ENCODE peak calls at places on chromosomes 2 and 18, in nine cellular contexts. J is HCT116; A is adrenal gland; N is T-helper 1 cell; Q is GM23248; Z is Right ventricle myocardium inferior; X is NCI-H1105 treated with DMSO at 0.1 percent for 48 hours; C is effector CD4-positive, alpha-beta T cell; H is heart left ventricle. E is an unnamed sample.

GRCh38 chr2:132667716-132668115 is 2.3 kb downstream of the LYPD1 start:
- DNase-seq in J (no peak), N (no peak), H (no peak), Z (no peak), C (no peak), X (no peak), Q (no peak), A (no peak), E (peak; percentile 28)

GRCh38 chr2:121686218-121686617 is 37.0 kb upstream of the CLASP1 start:
- DNase-seq in J (no peak), H (no peak), N (no peak), Q (no peak), C (no peak), X (no peak), A (no peak), Z (no peak), E (no peak)

GRCh38 chr2:199463000-199463692 is 5.4 kb upstream of the SATB2 start:
- DNase-seq in A (peak; percentile 79), J (no peak), C (no peak), Z (peak; percentile 81), Q (peak; percentile 91), N (peak; percentile 43), X (peak; percentile 20), H (peak; percentile 60), E (peak; percentile 75)

GRCh38 chr18:48868468-48869466 is 82.0 kb downstream of the SMAD7 start:
- DNase-seq in C (no peak), J (no peak), H (peak; percentile 23), A (no peak), Q (peak; percentile 35), X (no peak), N (no peak), Z (no peak), E (no peak)

GRCh38 chr2:197212344-197213262 is 98.0 kb downstream of the ANKRD44 start:
- DNase-seq in C (peak; percentile 15), X (no peak), Q (no peak), N (peak; percentile 10), A (no peak), Z (no peak), H (no peak), J (no peak), E (no peak)

GRCh38 chr2:119184512-119184911 is 26.0 kb upstream of the C1QL2 start:
- DNase-seq in Q (peak; percentile 60), N (no peak), A (peak; percentile 30), X (no peak), J (no peak), Z (no peak), C (no peak), H (no peak), E (no peak)

GRCh38 chr2:11829324-11829946 is 83.0 kb downstream of the LPIN1 start:
- DNase-seq in Z (peak; percentile 76), J (peak; percentile 41), H (peak; percentile 72), X (peak; percentile 84), N (peak; percentile 45), Q (peak; percentile 58), A (peak; percentile 83), C (peak; percentile 45), E (peak; percentile 67)

GRCh38 chr2:69494126-69494525 is 56.9 kb upstream of the NFU1 start:
- DNase-seq in Q (no peak), A (no peak), J (no peak), N (no peak), H (no peak), C (no peak), X (no peak), Z (no peak), E (no peak)

GRCh38 chr2:157438907-157439791 is 4.7 kb downstream of the CYTIP start:
- DNase-seq in H (peak; percentile 29), X (peak; percentile 62), J (no peak), N (no peak), A (no peak), C (no peak), Q (peak; percentile 59), Z (no peak), E (no peak)

GRCh38 chr2:212732860-212733259 is 194.3 kb upstream of the ERBB4 start:
- DNase-seq in J (no peak), Q (peak; percentile 33), A (no peak), X (no peak), H (no peak), N (no peak), C (no peak), Z (no peak), E (no peak)

GRCh38 chr18:22348521-22349316 is 69.0 kb downstream of the CTAGE1 start:
- DNase-seq in X (peak; percentile 42), N (no peak), Z (peak; percentile 89), A (peak; percentile 75), J (no peak), H (peak; percentile 78), C (no peak), Q (peak; percentile 66), E (peak; percentile 88)

GRCh38 chr18:62281684-62282083 is 43.4 kb upstream of the TNFRSF11A start:
- DNase-seq in C (no peak), J (no peak), N (no peak), X (no peak), H (no peak), Z (no peak), Q (peak; percentile 96), A (peak; percentile 14), E (peak; percentile 87)

GRCh38 chr2:217694296-217694695 is 308.5 kb downstream of the TNS1 start:
- DNase-seq in Q (no peak), C (no peak), H (no peak), Z (no peak), J (no peak), N (no peak), A (no peak), X (no peak), E (peak; percentile 85)

GRCh38 chr2:222950886-222951285 is 90.0 kb downstream of the ACSL3 start:
- DNase-seq in J (no peak), H (no peak), Z (no peak), Q (peak; percentile 85), C (no peak), A (no peak), X (no peak), N (no peak), E (no peak)

GRCh38 chr2:37645363-37645762 is 26.1 kb downstream of the CDC42EP3 start:
- DNase-seq in A (no peak), J (no peak), Q (peak; percentile 80), C (peak; percentile 21), Z (no peak), X (no peak), H (no peak), N (no peak), E (peak; percentile 83)

GRCh38 chr2:55175254-55176093 is 56.6 kb downstream of the CLHC1 start:
- DNase-seq in J (peak; percentile 37), H (no peak), A (no peak), Q (peak; percentile 93), Z (no peak), C (no peak), N (no peak), X (peak; percentile 34), E (peak; percentile 45)